ENCODE peak calls at places on chromosomes 12 and 14, in four cellular contexts. Q is astrocyte of the spinal cord, G is body of pancreas, O is AG04449. K is an unnamed sample.

GRCh38 chr14:52044791-52045522 is 23.9 kb downstream of the NID2 start:
- DNase-seq in G (peak; percentile 88), O (peak; percentile 71), Q (peak; percentile 86), K (peak; percentile 94)

GRCh38 chr12:43267782-43268181 is 284.2 kb downstream of the ADAMTS20 start:
- DNase-seq in O (no peak), Q (no peak), G (peak; percentile 13), K (no peak)

GRCh38 chr14:72610831-72611200 is 283.1 kb downstream of the DPF3 start:
- DNase-seq in G (no peak), Q (no peak), O (no peak), K (no peak)

GRCh38 chr14:67436006-67436866 is 24.3 kb upstream of the PLEK2 start:
- DNase-seq in G (peak; percentile 67), O (no peak), Q (no peak), K (no peak)

GRCh38 chr12:129607293-129607692 is 296.5 kb downstream of the TMEM132D start:
- DNase-seq in G (no peak), O (no peak), Q (peak; percentile 90), K (no peak)

GRCh38 chr12:70691018-70691672 is 53.9 kb upstream of the PTPRB start:
- DNase-seq in Q (peak; percentile 34), O (peak; percentile 19), G (no peak), K (peak; percentile 28)

GRCh38 chr12:52120951-52121847 is 41.7 kb downstream of the SMIM41 start:
- DNase-seq in O (no peak), Q (no peak), G (peak; percentile 24), K (no peak)

GRCh38 chr12:89947437-89948265 is 239.0 kb upstream of the ATP2B1 start:
- DNase-seq in Q (peak; percentile 92), O (peak; percentile 65), G (no peak), K (peak; percentile 94)

GRCh38 chr14:31047503-31047902 is 21.3 kb upstream of the STRN3 start:
- DNase-seq in O (no peak), Q (no peak), G (no peak), K (no peak)

GRCh38 chr14:52266782-52267181 is 716 bp upstream of the PTGDR start:
- DNase-seq in G (no peak), O (no peak), Q (no peak), K (peak; percentile 87)

GRCh38 chr12:13222076-13222475 is 25.6 kb downstream of the EMP1 start:
- DNase-seq in Q (no peak), O (no peak), G (peak; percentile 28), K (peak; percentile 70)

GRCh38 chr14:92472860-92473259 is 40.7 kb upstream of the RIN3 start:
- DNase-seq in O (no peak), G (no peak), Q (no peak), K (no peak)

GRCh38 chr12:38775457-38775856 is 129.9 kb downstream of the CPNE8 start:
- DNase-seq in O (no peak), G (no peak), Q (no peak), K (no peak)

GRCh38 chr12:77118696-77119095 is 53.3 kb upstream of the E2F7 start:
- DNase-seq in Q (peak; percentile 50), O (no peak), G (no peak), K (no peak)

GRCh38 chr12:62291888-62292760 is 31.9 kb downstream of the USP15 start:
- DNase-seq in Q (peak; percentile 46), G (no peak), O (no peak), K (no peak)

GRCh38 chr14:68633131-68633991 is 159.5 kb downstream of the ZFP36L1 start:
- DNase-seq in Q (peak; percentile 22), G (no peak), O (no peak), K (peak; percentile 46)

GRCh38 chr12:132560421-132560830 is 50.0 kb downstream of the LRCOL1 start:
- DNase-seq in O (no peak), Q (no peak), G (peak; percentile 52), K (no peak)

GRCh38 chr14:61334197-61334701 is 12.9 kb downstream of the PRKCH start:
- DNase-seq in Q (no peak), O (no peak), G (no peak), K (no peak)

GRCh38 chr12:53063708-53064612 is 14.1 kb downstream of the TNS2 start:
- DNase-seq in G (no peak), O (no peak), Q (peak; percentile 62), K (peak; percentile 95)

GRCh38 chr14:102323102-102323501 is 3.6 kb downstream of the ZNF839 start:
- DNase-seq in Q (peak; percentile 69), G (peak; percentile 84), O (peak; percentile 62), K (peak; percentile 88)

GRCh38 chr14:103112488-103113243 is 10.6 kb upstream of the TNFAIP2 start:
- DNase-seq in O (no peak), Q (no peak), G (no peak), K (no peak)

GRCh38 chr12:98373019-98373554 is 142.3 kb upstream of the TMPO start:
- DNase-seq in G (no peak), O (no peak), Q (peak; percentile 56), K (peak; percentile 66)

GRCh38 chr12:114215766-114216165 is 190.2 kb downstream of the TBX5 start:
- DNase-seq in Q (no peak), O (no peak), G (no peak), K (no peak)

GRCh38 chr12:89212339-89212771 is 139.9 kb downstream of the DUSP6 start:
- DNase-seq in G (peak; percentile 19), Q (peak; percentile 52), O (no peak), K (peak; percentile 39)

GRCh38 chr14:104360522-104360921 is 219.0 kb upstream of the C14orf180 start:
- DNase-seq in Q (no peak), O (no peak), G (no peak), K (no peak)

GRCh38 chr14:53491256-53491905 is 338.3 kb upstream of the DDHD1 start:
- DNase-seq in O (peak; percentile 10), Q (peak; percentile 70), G (no peak), K (peak; percentile 21)

GRCh38 chr12:106030210-106031175 is 108.3 kb downstream of the NUAK1 start:
- DNase-seq in G (no peak), O (peak; percentile 96), Q (peak; percentile 94), K (peak; percentile 92)

GRCh38 chr12:46743471-46743870 is 82.3 kb downstream of the SLC38A4 start:
- DNase-seq in G (no peak), Q (no peak), O (no peak), K (no peak)

GRCh38 chr12:12476836-12477531 is 85.7 kb downstream of the DUSP16 start:
- DNase-seq in O (no peak), G (no peak), Q (no peak), K (no peak)

GRCh38 chr12:82803201-82803600 is 116.5 kb downstream of the TMTC2 start:
- DNase-seq in O (no peak), G (no peak), Q (no peak), K (no peak)

GRCh38 chr12:16012086-16012485 is 101.0 kb downstream of the DERA start:
- DNase-seq in Q (peak; percentile 50), O (no peak), G (peak; percentile 91), K (peak; percentile 83)

GRCh38 chr12:31618228-31619025 is 27.5 kb upstream of the DENND5B start:
- DNase-seq in G (no peak), O (no peak), Q (no peak), K (peak; percentile 74)

GRCh38 chr12:28874758-28875157 is 274.3 kb upstream of the FAR2 start:
- DNase-seq in G (no peak), Q (no peak), O (no peak), K (no peak)

GRCh38 chr12:124445121-124445718 is 122.2 kb downstream of the NCOR2 start:
- DNase-seq in O (no peak), Q (no peak), G (no peak), K (no peak)
- TF ChIP-seq CTCF in O (no peak), Q (peak; percentile 19), G (no peak), K (no peak)

GRCh38 chr14:88565427-88565826 is 2.6 kb downstream of the ZC3H14 start:
- DNase-seq in Q (no peak), G (no peak), O (no peak), K (no peak)
- H3K4me3 ChIP-seq in Q (no peak overlapping the region), G (no peak overlapping the region), O (no peak overlapping the region), K (no peak overlapping the region)

GRCh38 chr14:106820119-106820518 is 1293.7 kb downstream of the TMEM121 start:
- DNase-seq in O (no peak), G (no peak), Q (no peak), K (no peak)
- TF ChIP-seq CTCF in O (no peak), G (no peak), Q (no peak), K (no peak)

GRCh38 chr14:37591941-37592287 is 3.1 kb downstream of the FOXA1 start:
- DNase-seq in Q (no peak), G (no peak), O (no peak), K (no peak)

GRCh38 chr14:37590096-37590809 is 4.8 kb downstream of the FOXA1 start:
- DNase-seq in O (no peak), G (no peak), Q (no peak), K (no peak)

GRCh38 chr14:37592288-37593274 is 2.5 kb downstream of the FOXA1 start:
- DNase-seq in G (no peak), O (no peak), Q (no peak), K (no peak)

GRCh38 chr14:37590810-37591139 is 4.3 kb downstream of the FOXA1 start:
- DNase-seq in O (no peak), G (no peak), Q (no peak), K (no peak)

GRCh38 chr14:37591311-37591940 is 3.6 kb downstream of the FOXA1 start:
- DNase-seq in Q (no peak), O (no peak), G (no peak), K (no peak)
- H3K4me3 ChIP-seq in Q (peak overlapping the region; percentile 23), O (no peak overlapping the region), G (no peak overlapping the region), K (no peak overlapping the region)

GRCh38 chr14:78933948-78934524 is 763.9 kb downstream of the NRXN3 start:
- DNase-seq in G (no peak), Q (peak; percentile 51), O (no peak), K (peak; percentile 43)
- TF ChIP-seq CTCF in G (peak; percentile 27), Q (peak; percentile 48), O (peak; percentile 27), K (peak; percentile 37)

GRCh38 chr12:99605-100004 is 33.0 kb downstream of the IQSEC3 start:
- DNase-seq in O (no peak), G (no peak), Q (peak; percentile 15), K (peak; percentile 12)

GRCh38 chr12:103169-103981 is 36.8 kb downstream of the IQSEC3 start:
- DNase-seq in Q (no peak), G (no peak), O (no peak), K (no peak)

GRCh38 chr12:102879-103168 is 36.3 kb downstream of the IQSEC3 start:
- DNase-seq in Q (no peak), O (no peak), G (no peak), K (no peak)

GRCh38 chr12:101969-102878 is 35.7 kb downstream of the IQSEC3 start:
- DNase-seq in G (no peak), Q (no peak), O (no peak), K (no peak)

DNA sequence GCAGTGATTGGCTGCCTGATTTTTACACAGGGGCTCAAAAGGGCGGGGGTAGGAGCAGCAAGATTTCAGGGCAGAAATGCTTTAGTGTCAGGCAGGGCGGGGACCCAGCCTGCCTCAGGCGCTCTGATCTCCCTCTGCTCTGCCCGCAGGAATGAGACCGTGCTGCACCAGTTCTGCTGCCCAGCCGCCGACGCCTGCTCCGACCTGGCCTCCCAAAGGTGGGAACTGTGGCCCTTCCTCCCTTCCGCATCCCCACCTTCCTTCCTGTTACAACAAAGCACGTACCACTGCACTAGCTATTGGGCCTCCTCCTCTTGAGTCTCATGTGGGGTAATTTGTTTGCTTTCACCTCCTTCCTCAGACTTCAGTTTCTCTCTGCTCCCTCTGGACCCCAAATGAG is 32.4 kb downstream of the IQSEC3 start:
- DNase-seq in G (no peak), O (no peak), Q (no peak), K (no peak)
- H3K4me3 ChIP-seq in G (no peak overlapping the region), O (no peak overlapping the region), Q (no peak overlapping the region), K (no peak overlapping the region)